ENCODE peak calls at places on chromosomes 3 and 15, in ten cellular contexts. M, S, Y, I, U, V, C, K, W and X are unnamed samples. For H4K20me1, the result is how much of the 10 kb centered on the place peaks cover.

GRCh38 chr15:82849556-82850241 is 40.3 kb downstream of the WHAMM start:
- DNase-seq in W (peak), C (peak), K (peak), Y (peak), S (peak), M (peak), U (peak), V (peak), I (peak), X (peak)

GRCh38 chr3:17973559-17973906 is 231.1 kb upstream of the TBC1D5 start:
- DNase-seq in C (no peak), U (no peak), V (no peak), Y (no peak), K (no peak), I (no peak), W (no peak), S (no peak), M (no peak), X (no peak)

GRCh38 chr3:194137314-194138097 is 1.6 kb downstream of the HES1 start:
- DNase-seq in M (peak), C (peak), K (peak), V (peak), U (peak), S (no peak), Y (peak), I (peak), W (peak), X (peak)

GRCh38 chr15:40146037-40146436 is 14.8 kb upstream of the BUB1B start:
- DNase-seq in M (peak), I (peak), K (no peak), S (peak), U (no peak), W (no peak), V (no peak), C (peak), Y (peak), X (no peak)

GRCh38 chr3:54756330-54756731 is 171.5 kb downstream of the LRTM1 start:
- DNase-seq in K (no peak), I (peak), V (no peak), M (no peak), Y (no peak), U (no peak), S (peak), C (no peak), W (no peak), X (no peak)

GRCh38 chr15:33616485-33616884 is 305.7 kb downstream of the RYR3 start:
- DNase-seq in V (no peak), M (no peak), U (no peak), Y (no peak), S (no peak), C (no peak), I (no peak), W (no peak), K (no peak), X (peak)

GRCh38 chr3:46987485-46988401 is 8.3 kb downstream of the NBEAL2 start:
- DNase-seq in S (no peak), V (peak), W (peak), U (no peak), I (no peak), C (peak), K (no peak), M (peak), Y (no peak), X (peak)

GRCh38 chr3:104908761-104909160 is 457.9 kb upstream of the ALCAM start:
- DNase-seq in Y (peak), W (no peak), S (no peak), M (peak), U (no peak), K (no peak), C (no peak), V (no peak), I (no peak), X (no peak)

GRCh38 chr15:53457479-53457878 is 302.0 kb downstream of the WDR72 start:
- DNase-seq in W (no peak), I (no peak), K (no peak), S (no peak), V (peak), M (no peak), C (no peak), Y (no peak), U (no peak), X (no peak)

GRCh38 chr15:39663684-39664083 is 82.8 kb downstream of the THBS1 start:
- DNase-seq in S (peak), K (no peak), M (no peak), W (no peak), C (no peak), V (no peak), U (no peak), I (peak), Y (no peak), X (no peak)

GRCh38 chr3:123100192-123100776 is 33.5 kb downstream of the PDIA5 start:
- DNase-seq in W (no peak), K (no peak), U (no peak), C (no peak), S (no peak), Y (no peak), M (no peak), V (no peak), I (no peak), X (no peak)

GRCh38 chr15:97009036-97009555 is 678.6 kb downstream of the NR2F2 start:
- DNase-seq in Y (no peak), I (no peak), V (no peak), K (no peak), S (peak), M (no peak), U (no peak), C (no peak), W (no peak), X (no peak)

GRCh38 chr3:190591080-190591479 is 77.2 kb downstream of the IL1RAP start:
- DNase-seq in W (no peak), U (no peak), M (no peak), K (no peak), V (no peak), S (no peak), C (no peak), Y (peak), I (no peak), X (no peak)

GRCh38 chr3:193594946-193595689 is 2.1 kb downstream of the OPA1 start:
- DNase-seq in C (no peak), Y (peak), S (no peak), M (no peak), U (no peak), K (no peak), I (peak), W (no peak), V (no peak), X (no peak)

GRCh38 chr15:41401904-41402267 is 410 bp downstream of the NDUFAF1 start:
- DNase-seq in C (no peak), W (no peak), U (no peak), Y (no peak), K (no peak), V (no peak), M (no peak), I (no peak), S (no peak), X (no peak)

GRCh38 chr3:179321585-179322322 is 1.1 kb upstream of the ZNF639 start:
- DNase-seq in Y (peak), W (no peak), M (peak), S (peak), I (peak), V (peak), U (peak), K (peak), C (peak), X (peak)

GRCh38 chr3:172514678-172515077 is 8.6 kb downstream of the TNFSF10 start:
- DNase-seq in U (no peak), V (no peak), M (no peak), C (no peak), Y (no peak), S (no peak), W (no peak), K (no peak), I (no peak), X (no peak)

GRCh38 chr3:45104715-45105711 is 41.2 kb downstream of the CDCP1 start:
- DNase-seq in W (no peak), C (no peak), M (peak), S (peak), Y (peak), U (no peak), K (no peak), I (peak), V (no peak), X (no peak)

GRCh38 chr3:55519016-55519415 is 31.9 kb upstream of the WNT5A start:
- DNase-seq in W (no peak), S (peak), U (no peak), I (peak), V (no peak), K (no peak), C (peak), M (peak), Y (peak), X (no peak)

GRCh38 chr3:156382458-156383346 is 172.2 kb downstream of the SSR3 start:
- DNase-seq in V (peak), C (peak), I (peak), K (no peak), Y (peak), S (peak), U (peak), M (peak), W (peak), X (peak)

GRCh38 chr3:8325306-8325705 is 176.3 kb upstream of the LMCD1 start:
- DNase-seq in S (no peak), I (no peak), Y (no peak), U (no peak), W (no peak), C (no peak), V (no peak), M (no peak), K (no peak), X (no peak)

DNA sequence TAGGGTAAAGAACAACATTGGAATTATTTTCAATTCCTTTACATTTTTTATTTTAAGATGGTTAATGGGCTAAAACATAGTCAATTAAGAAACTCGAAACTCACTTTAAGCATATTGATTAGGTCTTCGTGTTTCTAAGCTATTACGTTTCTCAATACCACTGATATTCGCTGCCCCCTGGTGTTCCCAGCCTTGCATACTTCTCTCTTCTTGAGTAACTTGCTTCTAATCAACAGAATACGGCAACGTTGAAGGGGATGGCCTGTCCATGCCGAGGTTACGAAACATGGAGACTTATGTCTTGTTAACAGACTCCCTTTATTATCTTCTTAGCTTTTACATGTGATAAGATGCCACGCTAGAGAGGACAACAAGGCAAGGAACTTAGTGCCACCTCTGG is 43.6 kb downstream of the ROBO1 start:
- DNase-seq in V (no peak), K (no peak), S (no peak), I (no peak), W (peak), M (no peak), U (peak), Y (peak), C (no peak), X (no peak)
- TF ChIP-seq CTCF in V (no peak), K (peak), S (no peak), I (no peak), W (peak), M (no peak), U (peak), Y (peak), C (no peak), X (peak)

DNA sequence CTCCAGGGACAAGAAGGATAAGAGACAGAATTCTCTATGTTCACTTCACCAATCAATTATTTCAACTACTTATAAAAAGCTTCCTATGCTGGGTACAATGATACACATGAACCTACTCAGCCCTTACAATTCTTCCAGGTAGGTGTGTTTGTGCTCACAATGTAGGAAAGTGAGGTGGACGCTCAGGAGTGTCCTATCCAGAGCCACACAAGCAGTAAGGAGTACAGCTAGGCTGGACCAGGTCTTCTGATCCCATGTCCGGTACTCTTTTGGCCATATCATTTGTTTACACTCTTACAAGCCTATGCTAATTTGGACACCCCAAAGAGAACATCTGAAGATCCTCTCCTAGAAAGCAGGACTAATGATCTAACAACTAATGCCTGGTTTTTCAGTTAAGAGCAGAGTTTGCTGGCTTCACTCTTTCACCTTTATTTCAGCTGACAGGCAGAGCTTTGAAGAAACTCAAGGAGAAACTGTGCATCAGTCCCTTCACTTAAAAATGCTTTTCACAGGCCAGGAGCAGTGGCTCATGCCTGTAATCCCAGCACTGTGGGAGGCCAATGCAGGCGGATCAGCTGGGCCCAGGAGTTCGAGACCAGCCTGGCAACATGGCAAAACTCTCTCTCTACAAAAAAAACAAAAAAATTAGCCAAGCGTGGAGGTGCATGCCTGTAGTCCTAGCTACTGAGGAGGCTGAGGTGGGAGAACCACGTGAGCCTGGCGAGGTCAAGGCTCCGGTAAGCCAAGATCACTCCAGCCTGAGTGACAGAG is 27.5 kb downstream of the IGF2BP2 start:
- DNase-seq in Y (no peak), S (no peak), K (no peak), I (no peak), W (no peak), M (no peak), U (no peak), V (no peak), C (no peak), X (no peak)
- H4K20me1 ChIP-seq in Y (under half), S (under half), K (half or more), I (half or more), W (under half), M (under half), U (half or more), V (under half), C (half or more), X (under half)

GRCh38 chr15:62618432-62618831 is 424.1 kb upstream of the TPM1 start:
- DNase-seq in U (no peak), W (no peak), V (no peak), S (peak), M (peak), C (no peak), I (peak), K (no peak), Y (peak), X (no peak)
- TF ChIP-seq CTCF in U (no peak), W (no peak), V (no peak), S (peak), M (peak), C (no peak), I (peak), K (peak), Y (no peak), X (no peak)

DNA sequence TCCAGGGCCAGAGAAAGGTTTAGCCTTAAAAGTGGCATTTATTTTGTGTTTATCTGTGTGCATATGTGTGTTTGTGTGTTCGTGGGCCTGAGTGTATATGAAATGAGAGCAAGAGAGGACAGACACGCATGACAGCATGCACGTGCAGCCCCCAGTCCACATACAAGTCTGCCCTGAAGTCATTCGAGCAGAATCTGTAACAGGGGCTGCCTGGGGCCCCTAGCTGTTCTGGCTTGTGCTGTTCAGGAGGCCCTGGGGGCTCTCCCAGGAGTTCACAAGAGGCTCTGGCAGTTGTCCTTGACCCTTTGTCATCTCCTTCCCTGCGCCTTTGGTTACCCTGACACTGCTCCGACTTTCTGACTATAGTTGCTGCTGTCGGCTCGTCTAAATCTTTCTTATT is 18.2 kb upstream of the TRAK1 start:
- DNase-seq in V (no peak), S (no peak), Y (no peak), U (no peak), C (no peak), M (no peak), W (no peak), I (no peak), K (no peak), X (peak)
- H4K20me1 ChIP-seq in V (under half), S (under half), Y (under half), U (under half), C (under half), M (under half), W (under half), I (under half), K (under half), X (under half)

GRCh38 chr3:150778793-150779401 is 15.9 kb upstream of the SIAH2 start:
- DNase-seq in M (no peak), C (no peak), W (no peak), U (no peak), S (no peak), K (no peak), V (no peak), I (no peak), Y (no peak), X (no peak)

GRCh38 chr3:150775001-150775599 is 12.1 kb upstream of the SIAH2 start:
- DNase-seq in K (no peak), I (peak), M (no peak), C (no peak), S (peak), W (no peak), Y (no peak), U (no peak), V (no peak), X (no peak)

GRCh38 chr3:150783334-150783733 is 20.4 kb upstream of the SIAH2 start:
- DNase-seq in V (no peak), Y (no peak), W (no peak), K (no peak), M (no peak), U (no peak), C (no peak), I (no peak), S (no peak), X (no peak)

GRCh38 chr3:150783920-150784746 is 21.2 kb upstream of the SIAH2 start:
- DNase-seq in M (no peak), V (no peak), Y (peak), W (no peak), I (no peak), C (no peak), S (no peak), U (no peak), K (no peak), X (no peak)

GRCh38 chr3:150779402-150779858 is 16.5 kb upstream of the SIAH2 start:
- DNase-seq in I (no peak), V (no peak), M (no peak), S (no peak), K (peak), U (peak), W (peak), Y (no peak), C (no peak), X (no peak)
- TF ChIP-seq CTCF in I (no peak), V (no peak), M (no peak), S (no peak), K (no peak), U (peak), W (peak), Y (no peak), C (no peak), X (no peak)

DNA sequence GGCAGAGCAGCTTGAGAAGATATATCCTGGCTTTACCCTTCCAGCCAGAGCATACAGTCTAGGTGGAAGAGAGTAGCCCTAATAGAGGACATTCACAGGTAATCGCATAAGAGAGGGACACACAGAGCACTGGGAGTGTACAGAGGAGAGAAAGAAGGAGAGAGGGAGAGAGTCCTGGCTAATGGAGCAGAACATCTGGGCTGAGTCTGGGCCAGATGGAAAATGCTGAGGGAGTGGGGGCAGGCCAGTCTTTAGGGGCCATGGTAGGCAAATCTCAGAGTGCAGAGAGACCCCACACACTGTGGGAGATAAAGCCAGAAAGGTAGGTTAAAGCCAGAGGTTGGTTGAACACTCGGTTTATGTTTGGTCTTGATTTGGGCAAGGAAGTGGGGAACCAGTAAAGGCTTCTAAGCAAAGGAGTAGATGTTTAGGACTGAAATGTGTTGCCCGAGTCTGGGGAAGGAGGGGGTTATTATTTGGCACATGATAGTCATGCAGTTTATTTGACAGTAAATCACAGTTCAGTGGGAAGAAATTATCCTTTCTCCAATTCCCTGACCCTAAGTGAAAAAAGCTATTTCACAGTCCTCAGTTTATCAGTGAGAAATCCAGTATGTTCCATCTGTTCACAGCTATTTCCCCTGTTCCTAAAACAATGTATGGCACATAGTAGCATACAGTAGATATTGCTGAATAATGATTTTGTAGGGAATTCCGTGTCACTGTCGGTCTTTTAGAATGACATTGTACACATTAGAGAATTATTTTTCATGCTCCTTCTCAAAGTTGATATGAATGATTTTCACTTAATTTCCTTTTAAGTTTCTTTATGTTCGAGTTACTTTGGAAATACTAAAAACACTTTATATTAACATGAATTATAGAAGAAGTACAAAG is 45.7 kb downstream of the PDHB start:
- DNase-seq in M (no peak), C (no peak), Y (no peak), I (no peak), S (no peak), K (no peak), U (no peak), V (no peak), W (no peak), X (no peak)
- H4K20me1 ChIP-seq in M (under half), C (under half), Y (under half), I (under half), S (under half), K (under half), U (under half), V (under half), W (under half), X (under half)

GRCh38 chr3:62679988-62680387 is 195.2 kb downstream of the CADPS start:
- DNase-seq in K (no peak), U (no peak), C (no peak), M (peak), V (no peak), S (no peak), Y (peak), W (no peak), I (no peak), X (no peak)
- TF ChIP-seq CTCF in K (no peak), U (no peak), C (no peak), M (no peak), V (no peak), S (no peak), Y (no peak), W (no peak), I (no peak), X (no peak)